ENCODE peak calls at places on chromosomes 5 and 9, in ten cellular contexts. Q is GM23338; V is heart left ventricle; X is CD8-positive, alpha-beta memory T cell; T is foreskin fibroblast; R is tibial artery; H is lower leg skin; F is AG10803; N is astrocyte of the spinal cord; L is osteoblast. I is an unnamed sample.

GRCh38 chr9:93974151-93974550 is 19.0 kb upstream of the BARX1 start:
- DNase-seq in Q (no peak), V (no peak), X (no peak), T (no peak), R (no peak), H (no peak), F (peak), N (no peak), L (no peak), I (peak)

GRCh38 chr5:89972901-89973300 is 436.7 kb downstream of the CETN3 start:
- DNase-seq in Q (no peak), V (no peak), X (no peak), T (peak), R (no peak), H (no peak), F (peak), N (no peak), L (no peak), I (no peak)

GRCh38 chr9:123925820-123926219 is 4.1 kb downstream of the DENND1A start:
- DNase-seq in Q (no peak), V (no peak), X (no peak), T (peak), R (no peak), H (no peak), F (peak), N (no peak), L (no peak), I (no peak)

GRCh38 chr9:72942451-72942850 is 10.4 kb downstream of the ALDH1A1 start:
- DNase-seq in Q (no peak), V (no peak), X (no peak), T (no peak), R (no peak), H (no peak), F (no peak), N (no peak), L (no peak), I (no peak)

GRCh38 chr5:39192449-39193160 is 26.8 kb downstream of the FYB1 start:
- DNase-seq in Q (no peak), V (no peak), X (no peak), T (no peak), R (no peak), H (no peak), F (no peak), N (no peak), L (no peak), I (no peak)

GRCh38 chr5:35136386-35136785 is 88.6 kb upstream of the AGXT2 start:
- DNase-seq in Q (no peak), V (no peak), X (no peak), T (peak), R (no peak), H (no peak), F (peak), N (peak), L (peak), I (peak)

GRCh38 chr5:87127426-87127825 is 140.3 kb upstream of the RASA1 start:
- DNase-seq in Q (no peak), V (no peak), X (no peak), T (peak), R (no peak), H (no peak), F (peak), N (peak), L (peak), I (no peak)

GRCh38 chr5:65986050-65986451 is 59.7 kb downstream of the ERBIN start:
- DNase-seq in Q (no peak), V (no peak), X (no peak), T (peak), R (no peak), H (no peak), F (peak), N (peak), L (peak), I (no peak)

GRCh38 chr9:114869845-114870244 is 60.5 kb downstream of the TNFSF8 start:
- DNase-seq in Q (peak), V (no peak), X (no peak), T (no peak), R (no peak), H (no peak), F (no peak), N (no peak), L (no peak), I (no peak)

GRCh38 chr5:151682751-151683331 is 3.9 kb downstream of the SPARC start:
- DNase-seq in Q (no peak), V (peak), X (no peak), T (no peak), R (peak), H (no peak), F (peak), N (no peak), L (peak), I (peak)

GRCh38 chr5:179805529-179806249 is 977 bp downstream of the MGAT4B start:
- DNase-seq in Q (peak), V (peak), X (peak), T (peak), R (no peak), H (peak), F (peak), N (no peak), L (peak), I (peak)

GRCh38 chr9:91814214-91814613 is 135.8 kb downstream of the ROR2 start:
- DNase-seq in Q (no peak), V (no peak), X (no peak), T (no peak), R (no peak), H (peak), F (no peak), N (no peak), L (no peak), I (no peak)

GRCh38 chr9:109504689-109505088 is 6.6 kb upstream of the PTPN3 start:
- DNase-seq in Q (peak), V (no peak), X (no peak), T (no peak), R (no peak), H (no peak), F (no peak), N (no peak), L (peak), I (no peak)

GRCh38 chr5:92017786-92018185 is 634.7 kb upstream of the ARRDC3 start:
- DNase-seq in Q (no peak), V (no peak), X (no peak), T (peak), R (no peak), H (no peak), F (peak), N (peak), L (peak), I (no peak)

GRCh38 chr5:132054031-132054696 is 6.3 kb upstream of the IL3 start:
- DNase-seq in Q (no peak), V (no peak), X (no peak), T (no peak), R (no peak), H (peak), F (no peak), N (no peak), L (no peak), I (no peak)

GRCh38 chr5:139863855-139864558 is 68.4 kb downstream of the PSD2 start:
- DNase-seq in Q (peak), V (peak), X (peak), T (peak), R (peak), H (peak), F (peak), N (peak), L (peak), I (peak)

GRCh38 chr5:67353500-67353931 is 156.9 kb upstream of the CD180 start:
- DNase-seq in Q (no peak), V (no peak), X (no peak), T (peak), R (no peak), H (no peak), F (peak), N (peak), L (no peak), I (no peak)

GRCh38 chr9:119273984-119274665 is 95.1 kb downstream of the BRINP1 start:
- DNase-seq in Q (no peak), V (no peak), X (no peak), T (no peak), R (no peak), H (no peak), F (no peak), N (no peak), L (no peak), I (peak)

GRCh38 chr9:97682242-97682641 is 14.9 kb downstream of the XPA start:
- DNase-seq in Q (no peak), V (no peak), X (no peak), T (no peak), R (no peak), H (no peak), F (no peak), N (no peak), L (no peak), I (no peak)

GRCh38 chr5:102762095-102762534 is 7.0 kb downstream of the PAM start:
- DNase-seq in Q (no peak), V (no peak), X (no peak), T (peak), R (no peak), H (no peak), F (peak), N (peak), L (no peak), I (no peak)

GRCh38 chr5:30781642-30782041 is 411.8 kb upstream of the CDH6 start:
- DNase-seq in Q (peak), V (no peak), X (no peak), T (no peak), R (no peak), H (no peak), F (no peak), N (no peak), L (no peak), I (no peak)

GRCh38 chr5:146805099-146805498 is 73.5 kb downstream of the PPP2R2B start:
- DNase-seq in Q (peak), V (no peak), X (no peak), T (no peak), R (no peak), H (no peak), F (no peak), N (peak), L (no peak), I (peak)

GRCh38 chr9:121349009-121349408 is 21.0 kb downstream of the STOM start:
- DNase-seq in Q (no peak), V (no peak), X (no peak), T (no peak), R (no peak), H (no peak), F (peak), N (peak), L (no peak), I (peak)

GRCh38 chr9:87676976-87677775 is 48.7 kb upstream of the CTSL start:
- DNase-seq in Q (no peak), V (peak), X (no peak), T (peak), R (peak), H (peak), F (peak), N (no peak), L (peak), I (no peak)

GRCh38 chr5:109922396-109922995 is 232.8 kb downstream of the MAN2A1 start:
- DNase-seq in Q (no peak), V (no peak), X (no peak), T (no peak), R (no peak), H (no peak), F (no peak), N (no peak), L (no peak), I (no peak)
- H3K4me3 ChIP-seq in Q (no peak), V (no peak), X (peak), T (no peak), R (no peak), H (no peak), F (no peak), N (no peak), L (no peak), I (no peak)

DNA sequence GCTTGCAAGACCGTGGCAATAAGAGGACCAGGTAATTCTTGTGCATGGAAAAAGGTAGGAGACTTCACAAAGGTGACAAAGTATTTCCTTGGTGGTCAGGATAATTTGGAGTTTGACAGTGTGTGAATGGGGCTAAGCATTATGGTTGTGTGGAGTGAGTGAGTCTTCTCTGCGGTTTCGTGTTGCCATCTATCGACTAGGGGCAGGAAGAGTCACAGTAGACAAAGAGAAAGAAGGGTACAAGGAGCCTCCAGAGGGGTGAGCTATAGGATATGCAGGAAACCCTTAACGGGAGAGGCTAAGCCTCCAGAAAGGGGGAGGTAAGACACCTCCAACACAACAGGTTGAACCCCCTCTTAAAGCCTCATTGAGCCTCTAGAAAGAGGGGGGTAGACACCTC is 64.0 kb upstream of the RANBP6 start:
- DNase-seq in Q (no peak), V (no peak), X (no peak), T (no peak), R (no peak), H (no peak), F (no peak), N (no peak), L (no peak), I (no peak)
- H3K4me3 ChIP-seq in Q (peak), V (no peak), X (peak), T (peak), R (peak), H (no peak), F (peak), N (no peak), L (peak), I (no peak)

GRCh38 chr5:172833372-172833690 is 720 bp upstream of the ERGIC1 start:
- DNase-seq in Q (no peak), V (no peak), X (no peak), T (no peak), R (no peak), H (no peak), F (no peak), N (no peak), L (no peak), I (no peak)
- H3K4me3 ChIP-seq in Q (peak), V (no peak), X (no peak), T (peak), R (peak), H (no peak), F (peak), N (no peak), L (peak), I (peak)

GRCh38 chr5:54520940-54521339 is 3.4 kb downstream of the SNX18 start:
- DNase-seq in Q (no peak), V (no peak), X (no peak), T (no peak), R (no peak), H (peak), F (peak), N (peak), L (no peak), I (no peak)
- H3K4me3 ChIP-seq in Q (peak), V (peak), X (peak), T (peak), R (peak), H (no peak), F (peak), N (peak), L (peak), I (peak)

DNA sequence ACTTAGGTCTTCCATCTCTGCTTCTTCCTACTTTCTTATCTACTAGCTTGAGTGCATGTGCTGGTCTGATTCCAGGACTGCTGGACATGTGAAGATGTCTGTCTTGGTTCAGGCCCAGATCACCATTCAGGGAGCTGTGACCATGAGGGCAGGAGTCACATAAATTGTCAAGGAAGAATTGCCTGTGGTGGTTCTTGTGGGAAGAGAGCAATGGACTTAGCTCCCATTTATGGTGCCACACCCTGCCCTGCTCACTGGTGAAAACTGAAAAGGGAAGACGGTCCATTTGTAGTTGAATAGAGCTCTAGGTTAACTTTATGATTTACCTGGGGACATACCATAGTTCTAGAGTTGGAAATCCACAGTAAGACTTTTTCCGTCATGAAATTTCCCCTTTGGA is 244.3 kb upstream of the ZNF608 start:
- DNase-seq in Q (no peak), V (no peak), X (no peak), T (no peak), R (no peak), H (no peak), F (no peak), N (no peak), L (no peak), I (no peak)
- H3K4me3 ChIP-seq in Q (no peak), V (no peak), X (no peak), T (no peak), R (no peak), H (no peak), F (no peak), N (no peak), L (no peak), I (no peak)

GRCh38 chr9:37031081-37031480 is 3.0 kb downstream of the PAX5 start:
- DNase-seq in Q (no peak), V (no peak), X (no peak), T (no peak), R (no peak), H (peak), F (no peak), N (no peak), L (peak), I (no peak)
- H3K4me3 ChIP-seq in Q (no peak), V (no peak), X (no peak), T (no peak), R (no peak), H (no peak), F (no peak), N (no peak), L (no peak), I (no peak)

DNA sequence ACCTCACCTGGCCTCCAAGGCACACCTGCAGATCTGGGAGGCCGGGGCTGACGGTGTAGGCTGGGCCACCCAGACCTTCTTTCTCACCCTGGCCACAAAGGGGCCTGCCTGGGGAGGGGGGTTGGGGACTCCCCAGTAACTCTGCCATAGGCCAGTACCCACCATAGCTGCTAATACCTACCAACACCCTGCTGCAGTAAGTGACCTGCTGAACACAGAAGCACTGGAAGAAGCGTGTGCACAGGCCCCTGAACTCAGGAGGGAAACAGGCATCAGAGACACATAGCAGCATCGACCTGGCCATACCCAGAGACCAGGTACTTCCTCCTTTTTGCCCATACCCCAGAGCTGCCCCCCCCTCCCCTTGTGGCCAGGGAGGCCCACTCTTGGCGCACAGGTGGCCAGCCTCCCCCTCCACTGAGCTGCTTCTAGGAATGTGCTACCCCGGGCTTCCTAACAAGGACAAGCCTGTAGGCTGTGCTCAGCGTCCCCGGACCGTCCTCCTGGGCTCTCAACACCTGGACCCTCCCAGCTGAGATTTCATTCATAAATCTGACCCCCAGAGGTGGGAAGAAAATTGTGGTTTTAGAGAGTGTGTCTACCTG is 4.9 kb downstream of the NRARP start:
- DNase-seq in Q (no peak), V (no peak), X (no peak), T (no peak), R (no peak), H (no peak), F (no peak), N (no peak), L (no peak), I (no peak)
- H3K4me3 ChIP-seq in Q (peak), V (no peak), X (no peak), T (no peak), R (no peak), H (no peak), F (no peak), N (no peak), L (no peak), I (no peak)

GRCh38 chr9:83061036-83061435 is 1.9 kb downstream of the RASEF start:
- DNase-seq in Q (no peak), V (no peak), X (no peak), T (no peak), R (no peak), H (no peak), F (no peak), N (peak), L (peak), I (no peak)
- H3K4me3 ChIP-seq in Q (peak), V (no peak), X (no peak), T (no peak), R (no peak), H (no peak), F (no peak), N (no peak), L (no peak), I (no peak)

GRCh38 chr5:123754903-123755302 is 242.9 kb downstream of the CSNK1G3 start:
- DNase-seq in Q (no peak), V (no peak), X (no peak), T (no peak), R (no peak), H (no peak), F (peak), N (peak), L (no peak), I (no peak)
- H3K4me3 ChIP-seq in Q (no peak), V (no peak), X (no peak), T (no peak), R (no peak), H (no peak), F (no peak), N (no peak), L (no peak), I (no peak)

I was measured in MG63.